ENCODE peak calls at places on chromosomes 2 and 18, in five cellular contexts. X, C, R, Z and E are unnamed samples.

GRCh38 chr2:221533299-221533698 is 38.8 kb downstream of the EPHA4 start:
- DNase-seq in X (no peak), C (no peak), R (no peak), Z (no peak), E (no peak)

GRCh38 chr2:96251721-96252292 is 14.0 kb downstream of the TMEM127 start:
- DNase-seq in X (peak), C (peak), R (peak), Z (peak), E (peak)

GRCh38 chr2:19872302-19872701 is 29.5 kb downstream of the TTC32 start:
- DNase-seq in X (no peak), C (no peak), R (no peak), Z (no peak), E (no peak)

GRCh38 chr2:42923632-42924425 is 131.4 kb upstream of the HAAO start:
- DNase-seq in X (peak), C (no peak), R (no peak), Z (no peak), E (no peak)

GRCh38 chr18:58230438-58231179 is 186.6 kb downstream of the NEDD4L start:
- DNase-seq in X (no peak), C (no peak), R (no peak), Z (no peak), E (no peak)

GRCh38 chr2:254231-254630 is 9.6 kb downstream of the SH3YL1 start:
- DNase-seq in X (no peak), C (no peak), R (no peak), Z (no peak), E (no peak)

GRCh38 chr2:119431976-119432881 is 575 bp downstream of the TMEM37 start:
- DNase-seq in X (peak), C (peak), R (no peak), Z (no peak), E (peak)

GRCh38 chr2:11753452-11753885 is 7.0 kb downstream of the LPIN1 start:
- DNase-seq in X (no peak), C (no peak), R (no peak), Z (no peak), E (no peak)

GRCh38 chr18:10070581-10071000 is 156.8 kb downstream of the VAPA start:
- DNase-seq in X (peak), C (peak), R (no peak), Z (no peak), E (peak)

GRCh38 chr2:173978447-173978846 is 13.3 kb upstream of the SP3 start:
- DNase-seq in X (no peak), C (no peak), R (no peak), Z (no peak), E (no peak)

GRCh38 chr2:8244634-8245033 is 437.2 kb upstream of the ID2 start:
- DNase-seq in X (no peak), C (no peak), R (no peak), Z (no peak), E (no peak)

GRCh38 chr2:101776172-101777043 is 78.9 kb downstream of the MAP4K4 start:
- DNase-seq in X (no peak), C (no peak), R (peak), Z (no peak), E (no peak)
- TF ChIP-seq CTCF in X (peak), C (no peak), R (peak), Z (peak), E (peak)

DNA sequence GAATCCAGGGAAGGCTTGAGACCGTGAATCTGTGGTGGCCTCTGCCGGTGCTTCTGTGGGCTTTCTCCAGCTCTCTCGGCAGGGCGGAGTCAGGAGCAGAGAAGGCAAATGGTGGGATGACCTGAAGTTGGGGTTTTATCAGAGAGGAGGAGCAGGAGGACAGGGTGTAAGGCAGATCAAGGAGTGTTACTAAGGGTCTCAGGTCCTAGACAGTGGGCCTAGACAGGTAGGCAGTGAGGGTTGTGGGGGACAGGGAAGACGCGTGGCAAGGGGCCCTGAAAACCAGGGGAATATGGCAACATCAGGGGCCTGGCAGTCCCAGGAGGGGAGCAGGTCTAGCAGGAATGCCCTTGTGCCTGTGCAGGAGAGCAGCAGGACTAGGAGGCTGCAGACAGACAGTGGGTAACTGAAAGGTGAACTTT is 42.2 kb downstream of the SRSF7 start:
- DNase-seq in X (no peak), C (no peak), R (no peak), Z (no peak), E (no peak)
- H3K4me3 ChIP-seq in X (no peak), C (no peak), R (no peak), Z (no peak), E (no peak)

GRCh38 chr2:49807689-49808088 is 653.4 kb upstream of the FSHR start:
- DNase-seq in X (no peak), C (no peak), R (no peak), Z (no peak), E (no peak)
- TF ChIP-seq CTCF in X (no peak), C (no peak), R (no peak), Z (no peak), E (peak)

DNA sequence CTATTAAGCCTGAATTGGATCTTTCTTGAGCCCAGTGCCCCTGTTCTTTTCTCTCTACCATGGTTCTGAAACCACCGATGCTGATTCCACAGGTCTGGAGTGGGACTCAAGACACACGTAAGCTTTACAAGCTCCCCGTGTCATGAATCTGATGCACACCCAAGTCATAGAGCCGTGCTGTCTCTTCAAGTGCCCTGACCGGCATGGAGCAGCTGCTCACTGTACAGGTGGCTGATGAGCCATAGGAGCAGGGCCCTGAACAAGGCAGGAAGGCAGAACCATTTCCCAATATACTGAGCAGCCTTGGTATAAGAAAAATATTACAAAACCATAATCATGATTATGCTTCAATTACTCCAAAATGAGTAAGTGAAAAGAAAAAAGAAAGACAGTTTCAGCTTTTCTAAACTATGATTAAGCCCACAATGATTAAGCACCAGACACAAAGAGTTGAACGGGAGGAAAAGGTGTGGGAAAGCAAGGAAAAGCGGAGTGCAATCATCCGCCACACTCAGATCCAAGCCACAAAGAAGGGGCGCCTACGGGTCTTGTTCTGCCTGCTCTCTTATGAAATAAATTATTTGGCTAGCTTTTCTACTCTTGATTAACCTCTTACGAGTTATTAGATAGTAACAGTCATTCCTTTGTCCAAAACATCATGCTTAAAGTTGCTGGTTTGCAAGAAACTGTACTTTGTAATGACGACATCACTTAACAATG is 41.7 kb downstream of the NOL10 start:
- DNase-seq in X (peak), C (no peak), R (no peak), Z (no peak), E (peak)
- H3K4me3 ChIP-seq in X (no peak), C (no peak), R (no peak), Z (no peak), E (no peak)

DNA sequence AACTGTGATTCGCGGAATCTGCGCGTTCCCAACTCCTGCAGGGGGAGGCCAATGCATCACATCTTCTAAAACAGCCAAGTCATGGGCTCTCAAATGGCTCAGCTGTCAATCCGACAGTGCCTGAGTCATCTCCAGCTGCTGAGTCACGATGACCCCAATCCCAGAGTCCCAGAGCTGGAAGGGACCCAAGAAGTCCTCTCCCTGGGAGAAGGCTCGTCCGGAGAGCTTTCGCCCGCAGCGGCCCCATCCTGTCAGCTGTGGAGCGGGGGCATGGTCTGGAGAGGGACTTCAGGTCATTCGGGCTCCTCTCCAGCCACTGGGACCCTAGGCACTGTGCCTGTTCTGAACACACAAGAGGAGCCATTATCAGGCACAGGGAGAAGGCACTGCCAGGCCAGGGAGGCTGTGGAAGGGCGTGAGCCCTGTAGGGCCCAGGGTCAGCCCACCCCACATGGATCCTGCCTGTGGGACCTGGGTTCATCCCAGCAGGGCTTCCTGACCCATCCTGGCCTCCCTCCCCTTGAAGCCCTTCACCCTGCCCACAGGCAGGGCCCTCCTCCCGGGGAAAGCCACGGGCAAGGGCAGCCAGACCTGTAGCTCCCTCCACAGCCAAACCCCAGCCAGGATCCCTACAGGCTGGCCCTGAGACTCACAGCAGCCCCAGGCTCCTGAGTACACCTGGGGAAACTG is 47.6 kb upstream of the GPC1 start:
- DNase-seq in X (peak), C (peak), R (no peak), Z (peak), E (peak)
- TF ChIP-seq CTCF in X (no peak), C (no peak), R (peak), Z (no peak), E (peak)

GRCh38 chr18:37252854-37253396 is 312.7 kb downstream of the CELF4 start:
- DNase-seq in X (no peak), C (no peak), R (no peak), Z (no peak), E (no peak)
- H3K4me3 ChIP-seq in X (no peak), C (no peak), R (peak), Z (no peak), E (no peak)

DNA sequence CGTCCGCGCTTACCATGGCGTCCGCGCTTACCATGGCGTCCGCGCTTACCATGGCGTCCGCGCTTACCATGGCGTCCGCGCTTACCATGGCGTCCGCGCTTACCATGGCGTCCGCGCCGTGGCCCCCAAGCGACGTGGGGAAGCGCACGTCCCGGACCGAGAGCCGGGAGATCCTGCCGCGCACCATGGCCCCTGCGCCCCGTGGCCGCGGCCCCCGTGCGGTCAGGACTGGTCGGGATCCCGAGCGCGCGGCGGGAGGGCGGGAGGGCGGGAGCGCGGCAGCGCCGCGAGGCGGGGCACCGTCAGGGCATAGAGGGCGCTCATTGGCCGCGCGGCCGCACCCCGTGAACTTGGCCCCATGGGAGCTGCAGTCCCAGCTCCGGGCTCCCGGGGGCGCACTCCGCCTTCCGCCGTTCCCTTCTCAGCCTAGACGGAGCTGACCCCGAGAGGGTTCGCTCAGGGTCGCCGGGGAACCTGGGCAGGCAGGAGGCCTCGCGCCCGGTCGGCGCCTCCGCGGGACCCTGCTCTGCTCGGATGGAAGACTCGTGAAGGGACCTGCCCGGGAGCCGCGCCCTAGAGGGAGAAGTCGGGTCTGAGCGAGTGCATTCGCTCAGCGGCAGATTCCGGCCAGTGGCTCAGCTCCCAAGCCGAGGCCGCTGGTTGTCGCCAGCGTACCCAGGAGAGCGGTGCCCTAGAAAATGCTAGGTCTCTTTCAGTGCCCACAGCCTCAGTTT is at the start of gene ENOSF1:
- DNase-seq in X (peak), C (peak), R (peak), Z (peak), E (peak)
- TF ChIP-seq CTCF in X (peak), C (peak), R (peak), Z (peak), E (peak)

GRCh38 chr18:59265246-59266018 is 7.8 kb downstream of the RAX start:
- DNase-seq in X (no peak), C (no peak), R (no peak), Z (no peak), E (no peak)
- H3K4me3 ChIP-seq in X (peak), C (peak), R (peak), Z (peak), E (peak)

DNA sequence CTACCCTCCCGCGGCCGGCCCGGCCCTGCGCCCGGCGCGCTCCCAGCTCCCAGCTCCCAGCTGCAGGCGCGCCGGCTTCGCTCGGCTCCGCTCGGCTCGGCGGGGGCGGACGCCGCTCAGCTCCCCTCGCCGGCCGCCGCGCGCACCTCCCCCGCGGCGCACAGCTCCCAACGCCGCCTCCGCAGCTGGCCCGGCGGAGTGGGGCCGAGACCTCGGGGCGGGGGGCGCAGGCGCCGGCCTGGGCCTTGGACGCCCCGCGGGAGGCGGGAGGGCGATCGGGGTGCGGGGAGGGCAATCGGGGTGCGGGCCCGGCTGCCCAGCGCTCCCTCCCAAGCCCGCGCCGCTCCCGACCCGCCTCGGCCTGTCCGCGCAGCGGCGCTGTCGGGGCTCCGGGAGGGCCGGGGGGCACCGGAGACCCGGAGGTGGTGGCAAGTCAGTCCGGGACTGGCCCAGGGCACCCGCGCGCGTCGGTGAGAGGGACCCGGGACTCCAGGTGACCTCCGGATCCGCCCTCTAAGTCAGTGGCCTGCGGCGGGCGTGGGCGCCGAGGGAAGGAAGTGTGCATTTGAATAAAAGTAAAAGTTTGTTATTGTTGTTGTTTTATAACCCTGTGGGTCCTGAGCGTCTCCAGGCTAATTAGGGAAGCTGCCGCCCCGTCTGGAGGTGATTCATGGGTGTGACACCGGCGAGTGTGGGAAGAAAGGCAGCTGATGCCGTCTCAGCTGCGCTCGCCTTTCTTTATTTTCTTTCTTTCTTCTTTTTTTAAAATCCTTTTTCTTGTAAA is at the start of gene CRACDL:
- DNase-seq in X (no peak), C (no peak), R (peak), Z (no peak), E (no peak)
- TF ChIP-seq CTCF in X (no peak), C (no peak), R (no peak), Z (peak), E (peak)